ENCODE peak calls at places on chromosomes 3 and 15, in five cellular contexts. T is hepatocyte, U is body of pancreas, Z is cardiac muscle cell, L is AG04450. Y is an unnamed sample.

GRCh38 chr3:43465109-43465508 is 156.7 kb downstream of the ANO10 start:
- DNase-seq in L (no peak), U (no peak), T (no peak), Z (no peak), Y (no peak)

GRCh38 chr3:105827959-105828358 is 40.9 kb downstream of the CBLB start:
- DNase-seq in U (no peak), T (peak), L (peak), Z (no peak), Y (peak)

GRCh38 chr3:26280517-26280916 is 342.1 kb upstream of the LRRC3B start:
- DNase-seq in Z (peak), U (no peak), L (no peak), T (no peak), Y (no peak)

GRCh38 chr15:29676961-29677402 is 145.3 kb downstream of the TJP1 start:
- DNase-seq in U (no peak), T (no peak), L (no peak), Z (no peak), Y (peak)

GRCh38 chr15:78671626-78672211 is 30.7 kb upstream of the CHRNB4 start:
- DNase-seq in L (no peak), U (no peak), Z (no peak), T (no peak), Y (no peak)

GRCh38 chr15:90414408-90415028 is 26.5 kb downstream of the IQGAP1 start:
- DNase-seq in L (no peak), U (no peak), Z (no peak), T (peak), Y (peak)

GRCh38 chr15:59657635-59658125 is 365 bp upstream of the GTF2A2 start:
- DNase-seq in U (no peak), T (no peak), Z (no peak), L (no peak), Y (no peak)

GRCh38 chr3:148372476-148372875 is 325.2 kb upstream of the AGTR1 start:
- DNase-seq in T (peak), Z (no peak), L (no peak), U (peak), Y (peak)

GRCh38 chr3:48428088-48428862 is 1.6 kb downstream of the PLXNB1 start:
- DNase-seq in L (no peak), U (peak), T (peak), Z (no peak), Y (no peak)

GRCh38 chr15:68610825-68611224 is 32.0 kb downstream of the CORO2B start:
- DNase-seq in U (no peak), Z (no peak), T (no peak), L (no peak), Y (peak)

GRCh38 chr3:158491968-158492367 is 79.0 kb upstream of the MLF1 start:
- DNase-seq in T (no peak), U (no peak), Z (peak), L (no peak), Y (no peak)

GRCh38 chr3:157581331-157581730 is 78.1 kb upstream of the VEPH1 start:
- DNase-seq in U (no peak), Z (no peak), L (no peak), T (no peak), Y (peak)

GRCh38 chr3:25001041-25001591 is 426.9 kb upstream of the RARB start:
- DNase-seq in T (no peak), U (no peak), Z (peak), L (no peak), Y (no peak)

GRCh38 chr3:127761101-127761802 is 61.1 kb downstream of the MGLL start:
- DNase-seq in L (no peak), Z (no peak), U (no peak), T (no peak), Y (no peak)

GRCh38 chr15:72535911-72536310 is 61.8 kb downstream of the ARIH1 start:
- DNase-seq in Z (no peak), L (no peak), T (no peak), U (peak), Y (no peak)

GRCh38 chr3:13598926-13599886 is 50.3 kb downstream of the FBLN2 start:
- DNase-seq in L (no peak), Z (no peak), U (peak), T (no peak), Y (no peak)

GRCh38 chr3:123584284-123584987 is 417 bp downstream of the HACD2 start:
- DNase-seq in L (no peak), T (peak), U (peak), Z (peak), Y (peak)

GRCh38 chr3:150751781-150752263 is 11.1 kb downstream of the SIAH2 start:
- DNase-seq in U (peak), T (no peak), Z (no peak), L (no peak), Y (no peak)

GRCh38 chr3:36729204-36730056 is 34.9 kb downstream of the DCLK3 start:
- DNase-seq in Z (peak), U (no peak), T (peak), L (peak), Y (peak)

GRCh38 chr15:73105064-73105463 is 52.8 kb downstream of the NEO1 start:
- DNase-seq in L (no peak), U (no peak), T (no peak), Z (no peak), Y (no peak)

GRCh38 chr3:12479919-12480425 is 4.3 kb upstream of the TSEN2 start:
- DNase-seq in L (no peak), U (no peak), Z (peak), T (peak), Y (peak)

GRCh38 chr15:22903961-22904534 is 65.6 kb downstream of the NIPA2 start:
- DNase-seq in U (peak), Z (no peak), L (no peak), T (no peak), Y (no peak)

GRCh38 chr3:44992555-44993470 is 16.8 kb downstream of the EXOSC7 start:
- DNase-seq in Z (peak), U (no peak), T (peak), L (no peak), Y (peak)

GRCh38 chr15:41022487-41023090 is 69.3 kb downstream of the CHAC1 start:
- DNase-seq in Z (peak), U (peak), L (peak), T (peak), Y (peak)

GRCh38 chr3:76684946-76685345 is 355.0 kb upstream of the ROBO2 start:
- DNase-seq in U (no peak), T (no peak), L (no peak), Z (no peak), Y (no peak)

GRCh38 chr3:118990818-118991560 is 43.7 kb downstream of the IGSF11 start:
- DNase-seq in T (no peak), Z (no peak), U (no peak), L (no peak), Y (no peak)

GRCh38 chr15:48962662-48963523 is 826 bp downstream of the SHC4 start:
- DNase-seq in U (peak), L (no peak), T (peak), Z (peak), Y (peak)

GRCh38 chr3:114213669-114214541 is 23.5 kb downstream of the ZNF80 start:
- DNase-seq in T (no peak), Z (peak), L (peak), U (no peak), Y (peak)

GRCh38 chr15:48683991-48684765 is 38.7 kb upstream of the FBN1 start:
- DNase-seq in T (no peak), U (no peak), Z (no peak), L (no peak), Y (no peak)

GRCh38 chr3:96813134-96813819 is 1.1 kb upstream of the EPHA6 start:
- DNase-seq in U (peak), T (peak), L (peak), Z (peak), Y (peak)

GRCh38 chr3:96814581-96815567 is at the start of gene EPHA6:
- DNase-seq in U (peak), Z (peak), L (no peak), T (peak), Y (no peak)

DNA sequence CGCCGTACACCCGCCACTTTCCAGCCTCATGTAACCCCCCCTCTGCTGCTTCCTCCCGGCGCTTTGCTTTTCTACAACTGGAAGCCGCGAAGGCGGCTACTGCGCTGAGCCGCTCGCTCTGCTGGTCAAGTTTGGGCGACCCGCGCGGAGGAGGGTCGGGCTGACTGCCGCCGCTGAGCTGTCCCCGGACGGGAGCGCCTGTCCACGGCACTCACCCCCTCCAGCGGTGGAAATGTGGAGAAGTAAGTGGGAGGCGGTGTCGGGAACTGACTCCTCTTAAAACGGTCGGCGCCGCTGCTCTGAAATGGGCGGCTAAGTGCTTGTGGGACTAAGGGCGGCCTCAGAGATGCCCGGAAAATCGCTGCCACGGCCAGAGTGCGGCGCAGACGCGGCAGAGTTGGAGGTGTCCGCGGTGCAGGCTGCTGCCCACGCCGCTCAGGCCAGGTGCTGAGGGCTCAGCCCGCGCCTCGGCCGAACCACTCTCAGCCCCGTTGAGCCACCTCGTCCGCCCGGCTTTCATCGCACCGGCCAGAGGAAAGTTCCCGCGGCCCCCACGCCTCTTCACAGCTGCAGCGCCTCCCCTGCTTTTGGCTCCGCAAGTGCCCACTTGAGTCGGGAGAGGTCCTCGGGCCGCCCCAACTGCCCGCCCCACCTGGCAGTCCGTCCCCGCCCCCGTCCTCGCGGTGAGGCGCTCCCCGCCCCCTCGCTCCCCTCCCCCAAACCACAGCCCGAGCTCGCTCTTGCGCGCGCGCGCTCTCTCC is 394 bp upstream of the EPHA6 start:
- DNase-seq in L (no peak), U (peak), Z (peak), T (peak), Y (peak)
- TF ChIP-seq CTCF in L (peak), U (peak), Z (peak), T (peak), Y (peak)

DNA sequence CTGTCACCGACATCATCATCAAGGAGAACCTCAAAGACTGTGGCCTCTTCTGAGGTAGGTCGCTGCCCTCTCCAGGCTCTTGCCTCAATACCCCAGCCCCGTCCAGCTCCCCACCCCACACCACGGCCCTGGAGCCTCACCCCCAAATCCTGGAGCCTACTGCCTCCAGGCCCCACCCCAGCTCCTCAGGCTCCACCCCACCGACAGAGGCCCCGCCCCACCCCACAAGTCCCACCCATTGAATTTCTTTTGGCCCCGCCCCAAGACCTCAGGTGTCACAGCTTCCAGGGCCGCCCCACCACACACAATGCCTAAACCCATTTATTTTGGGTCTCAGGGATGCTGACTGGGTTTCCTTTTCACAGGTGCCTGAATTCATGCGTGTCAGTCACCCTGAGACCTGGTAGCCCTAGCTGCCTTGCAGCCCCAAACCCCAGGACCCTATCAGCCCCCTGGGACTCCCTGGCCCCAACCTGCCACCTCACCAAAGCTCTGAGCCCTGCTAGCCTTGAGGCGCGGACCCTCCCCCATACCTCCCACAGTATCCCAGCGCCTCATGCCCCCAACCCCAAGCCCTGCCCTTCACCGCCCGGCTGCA is 3.6 kb downstream of the GNAT1 start:
- DNase-seq in T (peak), L (no peak), Z (no peak), U (peak), Y (no peak)
- H3K4me3 ChIP-seq in T (no peak), L (no peak), Z (no peak), U (no peak), Y (no peak)

DNA sequence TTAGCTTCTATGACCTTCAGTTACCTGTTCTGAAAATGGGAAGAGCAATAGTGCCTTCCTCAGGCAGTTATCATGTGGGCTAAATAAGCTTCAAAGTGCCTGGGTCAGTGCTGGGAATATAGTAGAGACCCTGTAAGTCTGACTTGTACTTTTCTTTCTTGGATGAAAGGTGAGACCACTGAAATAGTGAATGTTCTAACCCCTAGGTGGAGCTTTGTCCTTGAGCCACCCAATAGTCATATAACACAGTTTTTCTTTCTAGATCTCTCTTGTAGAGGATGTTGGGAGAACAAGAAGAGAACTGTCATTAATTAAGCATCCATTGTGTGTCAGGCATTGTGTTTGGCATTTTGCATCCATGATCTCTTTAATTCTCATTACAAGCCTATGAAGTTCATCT is 13.0 kb upstream of the BFSP2 start:
- DNase-seq in Z (no peak), L (no peak), T (no peak), U (no peak), Y (peak)
- TF ChIP-seq CTCF in Z (no peak), L (no peak), T (no peak), U (no peak), Y (no peak)

GRCh38 chr15:77414781-77415442 is 5.0 kb downstream of the PEAK1 start:
- DNase-seq in L (no peak), Z (no peak), U (no peak), T (no peak), Y (no peak)
- H3K4me3 ChIP-seq in L (no peak), Z (no peak), U (no peak), T (no peak), Y (no peak)

GRCh38 chr3:141050913-141051632 is at the start of gene SPSB4:
- DNase-seq in T (peak), Z (peak), L (no peak), U (peak), Y (peak)

GRCh38 chr3:141049681-141050080 is 1.5 kb upstream of the SPSB4 start:
- DNase-seq in U (no peak), L (no peak), T (no peak), Z (no peak), Y (peak)

GRCh38 chr3:141050576-141050912 is 603 bp upstream of the SPSB4 start:
- DNase-seq in Z (no peak), L (no peak), T (no peak), U (no peak), Y (no peak)

GRCh38 chr3:141052570-141053069 is 1.5 kb downstream of the SPSB4 start:
- DNase-seq in L (no peak), U (peak), T (no peak), Z (peak), Y (no peak)

DNA sequence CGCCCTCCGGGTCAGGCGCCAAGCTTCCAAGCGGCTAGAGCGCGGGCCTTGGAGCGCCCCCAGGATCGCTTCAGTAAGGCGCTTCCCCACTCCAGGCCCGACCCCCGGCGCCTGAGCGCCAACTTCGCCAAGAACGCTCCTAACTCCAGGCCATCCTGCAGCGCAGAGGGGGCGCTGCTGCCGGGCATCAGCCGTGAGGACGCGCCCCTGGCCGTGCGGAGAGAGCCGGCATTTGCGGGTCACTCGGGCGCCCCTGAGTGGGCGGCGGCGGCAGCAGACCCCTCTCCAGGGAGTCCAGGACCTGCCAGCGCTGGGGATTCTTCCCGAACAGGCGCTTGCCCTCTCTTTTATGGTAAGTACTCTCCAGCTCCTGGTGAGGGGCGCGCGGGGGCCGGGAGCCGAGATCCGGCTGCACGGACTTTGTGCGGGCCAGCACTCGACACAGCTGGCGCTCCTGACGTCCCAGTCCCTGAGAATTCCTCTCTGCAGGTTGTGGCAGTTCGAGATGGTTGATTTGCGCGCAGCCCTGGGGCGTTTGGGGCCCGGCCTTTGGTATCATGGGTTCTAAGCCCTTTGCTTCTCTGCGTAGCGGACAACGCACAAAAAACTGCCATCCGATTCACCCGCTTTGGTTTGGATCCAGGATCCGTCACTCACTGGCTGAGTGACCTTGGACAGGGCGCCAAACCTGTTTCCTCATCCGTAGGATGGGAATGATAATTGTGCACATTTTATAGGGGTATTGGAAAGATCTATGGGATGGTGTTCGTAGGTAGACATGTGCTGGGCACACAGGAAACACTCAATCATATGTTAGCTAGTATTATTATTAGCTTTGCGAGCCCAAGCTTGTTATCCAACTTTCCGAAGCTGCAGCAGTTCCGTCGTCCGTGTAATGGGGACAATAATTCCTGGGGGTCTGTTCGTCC is 758 bp downstream of the SPSB4 start:
- DNase-seq in U (peak), Z (peak), T (peak), L (no peak), Y (peak)
- TF ChIP-seq CTCF in U (no peak), Z (no peak), T (peak), L (no peak), Y (no peak)

DNA sequence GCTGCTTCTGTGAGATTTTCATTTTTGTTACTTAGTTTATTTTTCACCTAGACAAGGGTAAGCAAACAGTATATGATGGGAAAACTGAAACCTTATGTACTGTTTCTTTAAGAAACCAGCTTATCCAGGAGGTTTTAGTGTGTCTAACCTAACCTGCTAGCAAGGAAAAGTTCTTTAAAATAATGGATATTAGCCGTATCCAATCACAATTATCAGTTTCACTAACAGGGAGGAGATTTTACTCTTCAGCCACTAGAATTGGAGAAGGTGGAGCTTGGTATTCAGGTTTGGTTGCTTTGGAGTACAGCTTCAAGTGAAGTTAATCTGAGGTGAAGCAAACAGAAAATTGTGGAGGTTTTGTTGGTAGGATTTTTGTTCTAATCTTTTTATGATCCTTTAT is 12.8 kb downstream of the ZFAND6 start:
- DNase-seq in L (peak), U (peak), Z (peak), T (peak), Y (peak)
- H3K4me3 ChIP-seq in L (peak), U (peak), Z (peak), T (peak), Y (peak)

GRCh38 chr3:126472277-126473006 is 3.2 kb downstream of the ZXDC start:
- DNase-seq in Z (no peak), L (no peak), U (peak), T (peak), Y (peak)
- TF ChIP-seq CTCF in Z (peak), L (no peak), U (no peak), T (no peak), Y (peak)

Y was measured in choroid plexus epithelial cell.